ENCODE peak calls at places on chromosomes 1 and 21, in six cellular contexts. One of them, this sample, is unnamed.

GRCh38 chr1:230292739-230293720 is 133.1 kb downstream of the PGBD5 start:
- DNase-seq in ovary: no peak
- DNase-seq in hepatocyte: no peak
- DNase-seq in lower lobe of right lung: no peak
- DNase-seq in uterus: no peak
- DNase-seq in heart left ventricle: no peak
- DNase-seq in this sample: no peak

GRCh38 chr1:236345728-236346127 is 48.4 kb upstream of the EDARADD start:
- DNase-seq in ovary: no peak
- DNase-seq in hepatocyte: no peak
- DNase-seq in lower lobe of right lung: no peak
- DNase-seq in uterus: no peak
- DNase-seq in heart left ventricle: no peak
- DNase-seq in this sample: no peak

GRCh38 chr1:91804546-91805023 is 81.4 kb downstream of the TGFBR3 start:
- DNase-seq in ovary: no peak
- DNase-seq in hepatocyte: no peak
- DNase-seq in lower lobe of right lung: no peak
- DNase-seq in uterus: no peak
- DNase-seq in heart left ventricle: no peak
- DNase-seq in this sample: no peak

GRCh38 chr1:227673441-227673840 is 61.7 kb downstream of the JMJD4 start:
- DNase-seq in ovary: no peak
- DNase-seq in hepatocyte: no peak
- DNase-seq in lower lobe of right lung: no peak
- DNase-seq in uterus: no peak
- DNase-seq in heart left ventricle: no peak
- DNase-seq in this sample: no peak

GRCh38 chr1:229855999-229856650 is 210.9 kb upstream of the GALNT2 start:
- DNase-seq in ovary: peak; percentile 49
- DNase-seq in hepatocyte: no peak
- DNase-seq in lower lobe of right lung: no peak
- DNase-seq in uterus: no peak
- DNase-seq in heart left ventricle: no peak
- DNase-seq in this sample: no peak

GRCh38 chr1:168512864-168513595 is 30.8 kb downstream of the XCL2 start:
- DNase-seq in ovary: no peak
- DNase-seq in hepatocyte: no peak
- DNase-seq in lower lobe of right lung: no peak
- DNase-seq in uterus: no peak
- DNase-seq in heart left ventricle: no peak
- DNase-seq in this sample: no peak

GRCh38 chr1:116375884-116376733 is 3.1 kb downstream of the ATP1A1 start:
- DNase-seq in ovary: peak; percentile 71
- DNase-seq in hepatocyte: peak; percentile 87
- DNase-seq in lower lobe of right lung: peak; percentile 85
- DNase-seq in uterus: peak; percentile 71
- DNase-seq in heart left ventricle: peak; percentile 64
- DNase-seq in this sample: peak; percentile 87

GRCh38 chr1:103459385-103459784 is 66.1 kb upstream of the RNPC3 start:
- DNase-seq in ovary: no peak
- DNase-seq in hepatocyte: no peak
- DNase-seq in lower lobe of right lung: no peak
- DNase-seq in uterus: no peak
- DNase-seq in heart left ventricle: no peak
- DNase-seq in this sample: no peak

GRCh38 chr1:23383547-23384311 is 14.1 kb upstream of the ZNF436 start:
- DNase-seq in ovary: peak; percentile 23
- DNase-seq in hepatocyte: no peak
- DNase-seq in lower lobe of right lung: no peak
- DNase-seq in uterus: no peak
- DNase-seq in heart left ventricle: no peak
- DNase-seq in this sample: no peak

GRCh38 chr1:52164604-52165003 is 22.7 kb downstream of the ZFYVE9 start:
- DNase-seq in ovary: no peak
- DNase-seq in hepatocyte: no peak
- DNase-seq in lower lobe of right lung: no peak
- DNase-seq in uterus: no peak
- DNase-seq in heart left ventricle: no peak
- DNase-seq in this sample: no peak

GRCh38 chr1:160256396-160257046 is 5.8 kb downstream of the DCAF8 start:
- DNase-seq in ovary: no peak
- DNase-seq in hepatocyte: peak; percentile 10
- DNase-seq in lower lobe of right lung: no peak
- DNase-seq in uterus: no peak
- DNase-seq in heart left ventricle: no peak
- DNase-seq in this sample: no peak

GRCh38 chr1:203686091-203686632 is 59.5 kb downstream of the ATP2B4 start:
- DNase-seq in ovary: no peak
- DNase-seq in hepatocyte: peak; percentile 51
- DNase-seq in lower lobe of right lung: no peak
- DNase-seq in uterus: no peak
- DNase-seq in heart left ventricle: no peak
- DNase-seq in this sample: no peak

GRCh38 chr1:201745023-201745422 is 83.9 kb upstream of the IPO9 start:
- DNase-seq in ovary: no peak
- DNase-seq in hepatocyte: no peak
- DNase-seq in lower lobe of right lung: no peak
- DNase-seq in uterus: no peak
- DNase-seq in heart left ventricle: no peak
- DNase-seq in this sample: no peak

GRCh38 chr1:29213055-29213454 is 17.7 kb downstream of the MECR start:
- DNase-seq in ovary: no peak
- DNase-seq in hepatocyte: no peak
- DNase-seq in lower lobe of right lung: no peak
- DNase-seq in uterus: no peak
- DNase-seq in heart left ventricle: no peak
- DNase-seq in this sample: no peak

GRCh38 chr1:29209173-29209572 is 21.6 kb downstream of the MECR start:
- DNase-seq in ovary: no peak
- DNase-seq in hepatocyte: no peak
- DNase-seq in lower lobe of right lung: no peak
- DNase-seq in uterus: no peak
- DNase-seq in heart left ventricle: no peak
- DNase-seq in this sample: no peak

GRCh38 chr1:29211086-29212030 is 19.4 kb downstream of the MECR start:
- DNase-seq in ovary: no peak
- DNase-seq in hepatocyte: no peak
- DNase-seq in lower lobe of right lung: no peak
- DNase-seq in uterus: no peak
- DNase-seq in heart left ventricle: no peak
- DNase-seq in this sample: no peak

GRCh38 chr1:29210278-29211085 is 20.3 kb downstream of the MECR start:
- DNase-seq in ovary: no peak
- DNase-seq in hepatocyte: no peak
- DNase-seq in lower lobe of right lung: no peak
- DNase-seq in uterus: no peak
- DNase-seq in heart left ventricle: no peak
- DNase-seq in this sample: no peak

GRCh38 chr1:29208462-29208861 is 22.3 kb downstream of the MECR start:
- DNase-seq in ovary: no peak
- DNase-seq in hepatocyte: no peak
- DNase-seq in lower lobe of right lung: no peak
- DNase-seq in uterus: no peak
- DNase-seq in heart left ventricle: no peak
- DNase-seq in this sample: no peak
- H3K9me3 ChIP-seq in ovary: no peaks in the 10 kb centered on the region
- H3K9me3 ChIP-seq in hepatocyte: no peaks in the 10 kb centered on the region
- H3K9me3 ChIP-seq in lower lobe of right lung: no peaks in the 10 kb centered on the region
- H3K9me3 ChIP-seq in uterus: no peaks in the 10 kb centered on the region
- H3K9me3 ChIP-seq in heart left ventricle: no peaks in the 10 kb centered on the region
- H3K9me3 ChIP-seq in this sample: no peaks in the 10 kb centered on the region

GRCh38 chr1:156676450-156676819 is 772 bp downstream of the NES start:
- DNase-seq in ovary: no peak
- DNase-seq in hepatocyte: no peak
- DNase-seq in lower lobe of right lung: no peak
- DNase-seq in uterus: no peak
- DNase-seq in heart left ventricle: no peak
- DNase-seq in this sample: no peak

GRCh38 chr1:156676820-156677615 is at the start of gene NES:
- DNase-seq in ovary: peak; percentile 61
- DNase-seq in hepatocyte: peak; percentile 68
- DNase-seq in lower lobe of right lung: no peak
- DNase-seq in uterus: peak; percentile 83
- DNase-seq in heart left ventricle: peak; percentile 88
- DNase-seq in this sample: no peak

GRCh38 chr1:156675715-156676311 is 1.4 kb downstream of the NES start:
- DNase-seq in ovary: no peak
- DNase-seq in hepatocyte: no peak
- DNase-seq in lower lobe of right lung: no peak
- DNase-seq in uterus: no peak
- DNase-seq in heart left ventricle: peak; percentile 69
- DNase-seq in this sample: no peak

GRCh38 chr1:156673387-156674121 is 3.7 kb downstream of the NES start:
- DNase-seq in ovary: no peak
- DNase-seq in hepatocyte: peak; percentile 66
- DNase-seq in lower lobe of right lung: no peak
- DNase-seq in uterus: no peak
- DNase-seq in heart left ventricle: no peak
- DNase-seq in this sample: no peak

DNA sequence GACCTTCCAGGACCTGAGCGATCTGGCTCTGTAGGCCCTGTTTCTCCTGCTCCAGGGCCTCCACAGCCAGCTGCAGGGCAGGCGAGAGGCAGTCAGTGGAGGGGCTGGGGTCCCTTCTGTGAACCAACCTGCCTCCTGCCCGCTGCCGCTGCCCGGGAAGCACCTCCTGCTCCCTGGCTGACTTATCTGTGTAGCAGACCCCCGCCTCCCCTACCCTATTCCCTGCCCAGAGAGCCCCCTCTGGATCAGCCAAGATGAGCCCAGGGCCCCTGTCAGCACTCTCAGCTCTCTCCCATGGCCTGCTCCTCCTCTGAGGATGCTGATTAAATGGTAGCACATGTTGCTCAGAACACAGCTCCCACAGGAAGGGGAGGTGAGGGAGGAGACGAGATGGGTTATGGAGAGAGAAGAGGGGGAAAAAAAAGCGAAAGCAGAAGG is 1.9 kb downstream of the NES start:
- DNase-seq in ovary: no peak
- DNase-seq in hepatocyte: no peak
- DNase-seq in lower lobe of right lung: no peak
- DNase-seq in uterus: no peak
- DNase-seq in heart left ventricle: no peak
- DNase-seq in this sample: no peak
- H3K27me3 ChIP-seq in ovary: peaks cover 3% of the 10 kb centered on the region
- H3K27me3 ChIP-seq in hepatocyte: peaks cover 29% of the 10 kb centered on the region
- H3K27me3 ChIP-seq in lower lobe of right lung: peaks cover 41% of the 10 kb centered on the region
- H3K27me3 ChIP-seq in uterus: no peaks in the 10 kb centered on the region
- H3K27me3 ChIP-seq in heart left ventricle: no peaks in the 10 kb centered on the region
- H3K27me3 ChIP-seq in this sample: no peaks in the 10 kb centered on the region

DNA sequence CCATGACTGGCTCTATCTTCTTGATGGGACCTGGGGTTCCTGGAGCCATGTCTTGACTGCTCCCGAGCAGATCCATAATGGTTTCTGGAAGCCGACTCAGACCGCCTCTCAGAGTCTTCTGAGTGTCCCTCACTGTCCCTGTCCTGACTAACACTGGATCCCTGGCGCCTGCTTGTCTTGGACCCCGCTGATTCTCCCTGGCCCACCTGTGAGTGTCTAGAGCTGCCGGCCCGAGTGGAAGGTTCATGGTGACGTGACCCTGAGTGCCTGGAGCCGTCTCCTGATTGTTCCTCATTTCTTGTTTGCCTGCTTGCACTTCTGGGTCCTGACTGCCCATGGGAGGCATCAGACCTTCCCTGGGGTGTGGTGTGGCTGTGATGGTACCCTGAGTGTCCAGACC is 15.1 kb downstream of the FLG start:
- DNase-seq in ovary: no peak
- DNase-seq in hepatocyte: no peak
- DNase-seq in lower lobe of right lung: no peak
- DNase-seq in uterus: no peak
- DNase-seq in heart left ventricle: no peak
- DNase-seq in this sample: no peak
- H3K9me3 ChIP-seq in ovary: no peaks in the 10 kb centered on the region
- H3K9me3 ChIP-seq in hepatocyte: no peaks in the 10 kb centered on the region
- H3K9me3 ChIP-seq in lower lobe of right lung: no peaks in the 10 kb centered on the region
- H3K9me3 ChIP-seq in uterus: peaks cover 2% of the 10 kb centered on the region
- H3K9me3 ChIP-seq in heart left ventricle: no peaks in the 10 kb centered on the region
- H3K9me3 ChIP-seq in this sample: no peaks in the 10 kb centered on the region

DNA sequence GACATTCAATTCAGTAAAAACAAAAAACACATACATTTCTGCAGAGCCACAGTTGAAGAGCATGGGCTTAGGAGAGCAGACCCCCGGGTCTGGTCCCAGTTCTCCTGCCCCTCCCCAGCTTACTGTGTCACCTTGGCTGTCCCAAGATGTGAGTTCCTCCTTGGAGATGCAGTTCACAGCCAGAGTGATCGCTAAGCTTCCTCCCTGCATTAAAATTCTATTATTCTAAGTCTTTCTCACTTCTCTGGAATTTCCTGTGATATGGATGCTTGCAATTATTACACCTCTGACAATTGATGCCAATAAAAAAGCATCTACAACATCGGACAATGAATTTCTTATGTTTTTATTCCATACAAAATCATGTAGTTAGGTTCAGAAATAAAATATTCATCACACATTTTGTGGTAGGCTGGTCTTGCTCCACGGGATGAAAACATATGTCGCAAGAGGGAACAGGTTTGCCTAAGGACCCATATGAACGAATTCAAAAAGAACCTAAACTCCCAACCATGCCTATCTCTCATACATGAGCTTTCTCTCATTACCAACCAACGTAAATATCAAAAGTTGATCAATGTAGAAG is 328.5 kb upstream of the RUNX1 start:
- DNase-seq in ovary: no peak
- DNase-seq in hepatocyte: no peak
- DNase-seq in lower lobe of right lung: no peak
- DNase-seq in uterus: no peak
- DNase-seq in heart left ventricle: no peak
- DNase-seq in this sample: no peak
- H3K27me3 ChIP-seq in ovary: no peaks in the 10 kb centered on the region
- H3K27me3 ChIP-seq in hepatocyte: no peaks in the 10 kb centered on the region
- H3K27me3 ChIP-seq in lower lobe of right lung: no peaks in the 10 kb centered on the region
- H3K27me3 ChIP-seq in uterus: no peaks in the 10 kb centered on the region
- H3K27me3 ChIP-seq in heart left ventricle: no peaks in the 10 kb centered on the region
- H3K27me3 ChIP-seq in this sample: no peaks in the 10 kb centered on the region

DNA sequence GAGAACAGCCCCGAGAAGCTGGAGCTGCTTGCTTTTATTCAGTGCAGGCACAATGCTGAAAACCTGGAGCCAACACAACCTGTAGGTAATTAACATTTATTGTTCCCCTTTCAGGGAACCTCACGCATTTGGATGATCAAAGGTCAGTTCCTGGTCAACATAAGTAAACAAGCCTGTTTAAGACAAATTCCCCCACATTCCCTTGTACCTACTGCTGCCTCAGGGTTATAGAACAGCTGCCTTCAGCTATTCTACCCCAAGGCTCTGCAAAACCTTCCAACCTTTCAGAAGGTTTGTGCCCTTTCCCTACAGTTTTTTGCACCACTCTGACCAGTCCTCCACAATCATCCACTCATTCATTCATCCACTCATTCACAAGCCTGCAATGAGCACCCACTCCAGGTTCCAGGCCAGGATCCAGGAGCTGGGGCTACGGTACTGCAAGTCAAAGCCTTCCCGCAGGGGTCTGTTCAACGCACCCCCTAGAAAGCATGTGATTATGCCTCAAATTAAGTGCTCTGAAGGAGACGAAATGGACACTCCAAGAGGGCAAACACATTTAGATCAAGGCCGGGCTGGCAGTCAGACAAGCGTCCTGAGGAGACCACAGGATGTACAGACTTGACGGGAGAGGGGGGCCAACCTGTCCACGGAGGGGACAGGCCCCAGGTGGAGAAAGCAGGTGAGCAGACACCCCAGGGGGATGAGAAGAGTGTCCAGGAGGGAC is 683.9 kb downstream of the MATN1 start:
- DNase-seq in ovary: no peak
- DNase-seq in hepatocyte: peak; percentile 38
- DNase-seq in lower lobe of right lung: no peak
- DNase-seq in uterus: no peak
- DNase-seq in heart left ventricle: no peak
- DNase-seq in this sample: no peak
- H3K9me3 ChIP-seq in ovary: no peaks in the 10 kb centered on the region
- H3K9me3 ChIP-seq in hepatocyte: no peaks in the 10 kb centered on the region
- H3K9me3 ChIP-seq in lower lobe of right lung: no peaks in the 10 kb centered on the region
- H3K9me3 ChIP-seq in uterus: no peaks in the 10 kb centered on the region
- H3K9me3 ChIP-seq in heart left ventricle: no peaks in the 10 kb centered on the region
- H3K9me3 ChIP-seq in this sample: no peaks in the 10 kb centered on the region

This sample was measured in right lobe of liver.